ENCODE peak calls at places on chromosomes 13 and 19, in five cellular contexts. One of them, this sample, is unnamed.

GRCh38 chr13:113628291-113629270 is 29.4 kb downstream of the ATP4B start:
- ATAC-seq in activated naive CD8-positive, alpha-beta T cell treated with anti-CD3 and anti-CD28 coated beads, Interleukin-2, amount 50 U/mL, for 24 hours: no peak
- ATAC-seq in stimulated activated effector memory CD8-positive, alpha-beta T cell treated with anti-CD3 and anti-CD28 coated beads, Interleukin-12 subunit alpha, Interleukin-12 subunit beta, amount 100 ng/mL, for 72 hours: no peak
- ATAC-seq in lower lobe of right lung: no peak
- ATAC-seq in B cell: no peak
- ATAC-seq in this sample: no peak

GRCh38 chr13:112131740-112132113 is 64.8 kb downstream of the SOX1 start:
- ATAC-seq in lower lobe of right lung: peak
- ATAC-seq in activated naive CD8-positive, alpha-beta T cell treated with anti-CD3 and anti-CD28 coated beads, Interleukin-2, amount 50 U/mL, for 24 hours: no peak
- ATAC-seq in stimulated activated effector memory CD8-positive, alpha-beta T cell treated with anti-CD3 and anti-CD28 coated beads, Interleukin-12 subunit alpha, Interleukin-12 subunit beta, amount 100 ng/mL, for 72 hours: no peak
- ATAC-seq in B cell: no peak
- ATAC-seq in this sample: no peak

GRCh38 chr13:98773921-98774320 is 21.4 kb upstream of the SLC15A1 start:
- ATAC-seq in B cell: no peak
- ATAC-seq in stimulated activated effector memory CD8-positive, alpha-beta T cell treated with anti-CD3 and anti-CD28 coated beads, Interleukin-12 subunit alpha, Interleukin-12 subunit beta, amount 100 ng/mL, for 72 hours: no peak
- ATAC-seq in activated naive CD8-positive, alpha-beta T cell treated with anti-CD3 and anti-CD28 coated beads, Interleukin-2, amount 50 U/mL, for 24 hours: no peak
- ATAC-seq in lower lobe of right lung: peak
- ATAC-seq in this sample: no peak

GRCh38 chr19:42069619-42070293 is at the start of gene GRIK5:
- ATAC-seq in B cell: no peak
- ATAC-seq in lower lobe of right lung: no peak
- ATAC-seq in stimulated activated effector memory CD8-positive, alpha-beta T cell treated with anti-CD3 and anti-CD28 coated beads, Interleukin-12 subunit alpha, Interleukin-12 subunit beta, amount 100 ng/mL, for 72 hours: no peak
- ATAC-seq in activated naive CD8-positive, alpha-beta T cell treated with anti-CD3 and anti-CD28 coated beads, Interleukin-2, amount 50 U/mL, for 24 hours: no peak
- ATAC-seq in this sample: no peak

GRCh38 chr19:35360880-35361420 is 2.7 kb downstream of the FFAR3 start:
- ATAC-seq in stimulated activated effector memory CD8-positive, alpha-beta T cell treated with anti-CD3 and anti-CD28 coated beads, Interleukin-12 subunit alpha, Interleukin-12 subunit beta, amount 100 ng/mL, for 72 hours: no peak
- ATAC-seq in B cell: no peak
- ATAC-seq in activated naive CD8-positive, alpha-beta T cell treated with anti-CD3 and anti-CD28 coated beads, Interleukin-2, amount 50 U/mL, for 24 hours: no peak
- ATAC-seq in lower lobe of right lung: no peak
- ATAC-seq in this sample: no peak

GRCh38 chr13:71864981-71865857 is 1.8 kb downstream of the DACH1 start:
- ATAC-seq in lower lobe of right lung: peak
- ATAC-seq in activated naive CD8-positive, alpha-beta T cell treated with anti-CD3 and anti-CD28 coated beads, Interleukin-2, amount 50 U/mL, for 24 hours: peak
- ATAC-seq in stimulated activated effector memory CD8-positive, alpha-beta T cell treated with anti-CD3 and anti-CD28 coated beads, Interleukin-12 subunit alpha, Interleukin-12 subunit beta, amount 100 ng/mL, for 72 hours: no peak
- ATAC-seq in B cell: no peak
- ATAC-seq in this sample: no peak

GRCh38 chr19:17775991-17776803 is 18.7 kb upstream of the B3GNT3 start:
- ATAC-seq in lower lobe of right lung: peak
- ATAC-seq in B cell: peak
- ATAC-seq in activated naive CD8-positive, alpha-beta T cell treated with anti-CD3 and anti-CD28 coated beads, Interleukin-2, amount 50 U/mL, for 24 hours: peak
- ATAC-seq in stimulated activated effector memory CD8-positive, alpha-beta T cell treated with anti-CD3 and anti-CD28 coated beads, Interleukin-12 subunit alpha, Interleukin-12 subunit beta, amount 100 ng/mL, for 72 hours: peak
- ATAC-seq in this sample: peak

GRCh38 chr13:75505327-75505726 is 23.4 kb upstream of the TBC1D4 start:
- ATAC-seq in stimulated activated effector memory CD8-positive, alpha-beta T cell treated with anti-CD3 and anti-CD28 coated beads, Interleukin-12 subunit alpha, Interleukin-12 subunit beta, amount 100 ng/mL, for 72 hours: no peak
- ATAC-seq in lower lobe of right lung: peak
- ATAC-seq in B cell: no peak
- ATAC-seq in activated naive CD8-positive, alpha-beta T cell treated with anti-CD3 and anti-CD28 coated beads, Interleukin-2, amount 50 U/mL, for 24 hours: no peak
- ATAC-seq in this sample: no peak

GRCh38 chr19:49507803-49508494 is 4.5 kb upstream of the FCGRT start:
- ATAC-seq in stimulated activated effector memory CD8-positive, alpha-beta T cell treated with anti-CD3 and anti-CD28 coated beads, Interleukin-12 subunit alpha, Interleukin-12 subunit beta, amount 100 ng/mL, for 72 hours: no peak
- ATAC-seq in lower lobe of right lung: no peak
- ATAC-seq in activated naive CD8-positive, alpha-beta T cell treated with anti-CD3 and anti-CD28 coated beads, Interleukin-2, amount 50 U/mL, for 24 hours: no peak
- ATAC-seq in B cell: no peak
- ATAC-seq in this sample: no peak

GRCh38 chr13:69178000-69178399 is 929.6 kb upstream of the ATXN8OS start:
- ATAC-seq in stimulated activated effector memory CD8-positive, alpha-beta T cell treated with anti-CD3 and anti-CD28 coated beads, Interleukin-12 subunit alpha, Interleukin-12 subunit beta, amount 100 ng/mL, for 72 hours: no peak
- ATAC-seq in B cell: no peak
- ATAC-seq in activated naive CD8-positive, alpha-beta T cell treated with anti-CD3 and anti-CD28 coated beads, Interleukin-2, amount 50 U/mL, for 24 hours: no peak
- ATAC-seq in lower lobe of right lung: no peak
- ATAC-seq in this sample: no peak

GRCh38 chr19:42121036-42121621 is 11.1 kb downstream of the POU2F2 start:
- ATAC-seq in stimulated activated effector memory CD8-positive, alpha-beta T cell treated with anti-CD3 and anti-CD28 coated beads, Interleukin-12 subunit alpha, Interleukin-12 subunit beta, amount 100 ng/mL, for 72 hours: peak
- ATAC-seq in lower lobe of right lung: peak
- ATAC-seq in B cell: peak
- ATAC-seq in activated naive CD8-positive, alpha-beta T cell treated with anti-CD3 and anti-CD28 coated beads, Interleukin-2, amount 50 U/mL, for 24 hours: no peak
- ATAC-seq in this sample: peak

GRCh38 chr19:920051-920857 is 3.1 kb downstream of the KISS1R start:
- ATAC-seq in lower lobe of right lung: peak
- ATAC-seq in activated naive CD8-positive, alpha-beta T cell treated with anti-CD3 and anti-CD28 coated beads, Interleukin-2, amount 50 U/mL, for 24 hours: peak
- ATAC-seq in B cell: peak
- ATAC-seq in stimulated activated effector memory CD8-positive, alpha-beta T cell treated with anti-CD3 and anti-CD28 coated beads, Interleukin-12 subunit alpha, Interleukin-12 subunit beta, amount 100 ng/mL, for 72 hours: peak
- ATAC-seq in this sample: peak

GRCh38 chr13:42174344-42175162 is 97.4 kb upstream of the AKAP11 start:
- ATAC-seq in lower lobe of right lung: no peak
- ATAC-seq in stimulated activated effector memory CD8-positive, alpha-beta T cell treated with anti-CD3 and anti-CD28 coated beads, Interleukin-12 subunit alpha, Interleukin-12 subunit beta, amount 100 ng/mL, for 72 hours: no peak
- ATAC-seq in activated naive CD8-positive, alpha-beta T cell treated with anti-CD3 and anti-CD28 coated beads, Interleukin-2, amount 50 U/mL, for 24 hours: peak
- ATAC-seq in B cell: no peak
- ATAC-seq in this sample: no peak

GRCh38 chr13:94169783-94170513 is 309.5 kb downstream of the DCT start:
- ATAC-seq in lower lobe of right lung: no peak
- ATAC-seq in B cell: no peak
- ATAC-seq in activated naive CD8-positive, alpha-beta T cell treated with anti-CD3 and anti-CD28 coated beads, Interleukin-2, amount 50 U/mL, for 24 hours: no peak
- ATAC-seq in stimulated activated effector memory CD8-positive, alpha-beta T cell treated with anti-CD3 and anti-CD28 coated beads, Interleukin-12 subunit alpha, Interleukin-12 subunit beta, amount 100 ng/mL, for 72 hours: no peak
- ATAC-seq in this sample: no peak